ENCODE peak calls at places on chromosome 19, in nine cellular contexts. One of them, this sample, is unnamed.

GRCh38 chr19:35254341-35255297 is 5.8 kb downstream of the LSR start:
- DNase-seq in tibial artery: no peak
- DNase-seq in cardiac fibroblast: no peak
- DNase-seq in esophagus squamous epithelium: no peak
- DNase-seq in CD8-positive, alpha-beta T cell: no peak
- DNase-seq in BJ: no peak
- DNase-seq in neural progenitor cell: no peak
- DNase-seq in brain microvascular endothelial cell: no peak
- DNase-seq in aorta: peak
- DNase-seq in this sample: no peak

GRCh38 chr19:30887042-30887441 is 462.2 kb downstream of the TSHZ3 start:
- DNase-seq in tibial artery: no peak
- DNase-seq in cardiac fibroblast: no peak
- DNase-seq in esophagus squamous epithelium: no peak
- DNase-seq in CD8-positive, alpha-beta T cell: no peak
- DNase-seq in BJ: no peak
- DNase-seq in neural progenitor cell: no peak
- DNase-seq in brain microvascular endothelial cell: no peak
- DNase-seq in aorta: no peak
- DNase-seq in this sample: no peak

GRCh38 chr19:17329768-17330545 is 4.7 kb downstream of the ANO8 start:
- DNase-seq in tibial artery: no peak
- DNase-seq in cardiac fibroblast: no peak
- DNase-seq in esophagus squamous epithelium: no peak
- DNase-seq in CD8-positive, alpha-beta T cell: no peak
- DNase-seq in BJ: no peak
- DNase-seq in neural progenitor cell: no peak
- DNase-seq in brain microvascular endothelial cell: no peak
- DNase-seq in aorta: no peak
- DNase-seq in this sample: no peak

GRCh38 chr19:49151339-49152217 is 3.6 kb downstream of the HRC start:
- DNase-seq in tibial artery: no peak
- DNase-seq in cardiac fibroblast: peak
- DNase-seq in esophagus squamous epithelium: no peak
- DNase-seq in CD8-positive, alpha-beta T cell: no peak
- DNase-seq in BJ: no peak
- DNase-seq in neural progenitor cell: peak
- DNase-seq in brain microvascular endothelial cell: no peak
- DNase-seq in aorta: peak
- DNase-seq in this sample: peak

GRCh38 chr19:44003461-44004134 is 841 bp downstream of the ZNF230 start:
- DNase-seq in tibial artery: no peak
- DNase-seq in cardiac fibroblast: peak
- DNase-seq in esophagus squamous epithelium: no peak
- DNase-seq in CD8-positive, alpha-beta T cell: peak
- DNase-seq in BJ: no peak
- DNase-seq in neural progenitor cell: peak
- DNase-seq in brain microvascular endothelial cell: no peak
- DNase-seq in aorta: no peak
- DNase-seq in this sample: peak

GRCh38 chr19:39398297-39398864 is 7.2 kb downstream of the MED29 start:
- DNase-seq in tibial artery: peak
- DNase-seq in cardiac fibroblast: peak
- DNase-seq in esophagus squamous epithelium: no peak
- DNase-seq in CD8-positive, alpha-beta T cell: peak
- DNase-seq in BJ: peak
- DNase-seq in neural progenitor cell: no peak
- DNase-seq in brain microvascular endothelial cell: peak
- DNase-seq in aorta: peak
- DNase-seq in this sample: peak

GRCh38 chr19:40529093-40529954 is 47.3 kb upstream of the SHKBP1 start:
- DNase-seq in tibial artery: peak
- DNase-seq in cardiac fibroblast: peak
- DNase-seq in esophagus squamous epithelium: no peak
- DNase-seq in CD8-positive, alpha-beta T cell: peak
- DNase-seq in BJ: peak
- DNase-seq in neural progenitor cell: peak
- DNase-seq in brain microvascular endothelial cell: peak
- DNase-seq in aorta: peak
- DNase-seq in this sample: peak

GRCh38 chr19:29273000-29273691 is 60.2 kb upstream of the UQCRFS1 start:
- DNase-seq in tibial artery: no peak
- DNase-seq in cardiac fibroblast: no peak
- DNase-seq in esophagus squamous epithelium: no peak
- DNase-seq in CD8-positive, alpha-beta T cell: no peak
- DNase-seq in BJ: no peak
- DNase-seq in neural progenitor cell: no peak
- DNase-seq in brain microvascular endothelial cell: no peak
- DNase-seq in aorta: no peak
- DNase-seq in this sample: no peak

GRCh38 chr19:16542045-16542893 is at the start of gene CHERP:
- DNase-seq in tibial artery: peak
- DNase-seq in cardiac fibroblast: peak
- DNase-seq in esophagus squamous epithelium: peak
- DNase-seq in CD8-positive, alpha-beta T cell: peak
- DNase-seq in BJ: peak
- DNase-seq in neural progenitor cell: peak
- DNase-seq in brain microvascular endothelial cell: peak
- DNase-seq in aorta: peak
- DNase-seq in this sample: peak

GRCh38 chr19:30718728-30719127 is 346.5 kb downstream of the ZNF536 start:
- DNase-seq in tibial artery: no peak
- DNase-seq in cardiac fibroblast: no peak
- DNase-seq in esophagus squamous epithelium: no peak
- DNase-seq in CD8-positive, alpha-beta T cell: no peak
- DNase-seq in BJ: no peak
- DNase-seq in neural progenitor cell: no peak
- DNase-seq in brain microvascular endothelial cell: no peak
- DNase-seq in aorta: no peak
- DNase-seq in this sample: peak

GRCh38 chr19:50461066-50461875 is 15.0 kb upstream of the EMC10 start:
- DNase-seq in tibial artery: peak
- DNase-seq in cardiac fibroblast: peak
- DNase-seq in esophagus squamous epithelium: no peak
- DNase-seq in CD8-positive, alpha-beta T cell: peak
- DNase-seq in BJ: peak
- DNase-seq in neural progenitor cell: peak
- DNase-seq in brain microvascular endothelial cell: peak
- DNase-seq in aorta: no peak
- DNase-seq in this sample: peak

GRCh38 chr19:18756896-18757295 is 34.2 kb downstream of the COMP start:
- DNase-seq in tibial artery: no peak
- DNase-seq in cardiac fibroblast: no peak
- DNase-seq in esophagus squamous epithelium: no peak
- DNase-seq in CD8-positive, alpha-beta T cell: no peak
- DNase-seq in BJ: no peak
- DNase-seq in neural progenitor cell: no peak
- DNase-seq in brain microvascular endothelial cell: no peak
- DNase-seq in aorta: no peak
- DNase-seq in this sample: no peak

GRCh38 chr19:16338470-16339360 is 14.1 kb downstream of the KLF2 start:
- DNase-seq in tibial artery: peak
- DNase-seq in cardiac fibroblast: peak
- DNase-seq in esophagus squamous epithelium: no peak
- DNase-seq in CD8-positive, alpha-beta T cell: peak
- DNase-seq in BJ: peak
- DNase-seq in neural progenitor cell: no peak
- DNase-seq in brain microvascular endothelial cell: peak
- DNase-seq in aorta: peak
- DNase-seq in this sample: peak

GRCh38 chr19:50458396-50459066 is 17.8 kb upstream of the EMC10 start:
- DNase-seq in tibial artery: no peak
- DNase-seq in cardiac fibroblast: peak
- DNase-seq in esophagus squamous epithelium: no peak
- DNase-seq in CD8-positive, alpha-beta T cell: no peak
- DNase-seq in BJ: no peak
- DNase-seq in neural progenitor cell: no peak
- DNase-seq in brain microvascular endothelial cell: no peak
- DNase-seq in aorta: no peak
- DNase-seq in this sample: no peak

GRCh38 chr19:3968556-3969434 is 2.1 kb downstream of the DAPK3 start:
- DNase-seq in tibial artery: peak
- DNase-seq in cardiac fibroblast: peak
- DNase-seq in esophagus squamous epithelium: no peak
- DNase-seq in CD8-positive, alpha-beta T cell: no peak
- DNase-seq in BJ: peak
- DNase-seq in neural progenitor cell: peak
- DNase-seq in brain microvascular endothelial cell: peak
- DNase-seq in aorta: peak
- DNase-seq in this sample: peak

GRCh38 chr19:45251452-45252354 is 632 bp downstream of the MARK4 start:
- DNase-seq in tibial artery: no peak
- DNase-seq in cardiac fibroblast: peak
- DNase-seq in esophagus squamous epithelium: no peak
- DNase-seq in CD8-positive, alpha-beta T cell: no peak
- DNase-seq in BJ: no peak
- DNase-seq in neural progenitor cell: peak
- DNase-seq in brain microvascular endothelial cell: no peak
- DNase-seq in aorta: no peak
- DNase-seq in this sample: peak

GRCh38 chr19:19540707-19541515 is 2.8 kb downstream of the CILP2 start:
- DNase-seq in tibial artery: no peak
- DNase-seq in cardiac fibroblast: peak
- DNase-seq in esophagus squamous epithelium: no peak
- DNase-seq in CD8-positive, alpha-beta T cell: peak
- DNase-seq in BJ: no peak
- DNase-seq in neural progenitor cell: peak
- DNase-seq in brain microvascular endothelial cell: no peak
- DNase-seq in aorta: peak
- DNase-seq in this sample: peak

GRCh38 chr19:1998712-1999708 is 16.5 kb downstream of the BTBD2 start:
- DNase-seq in tibial artery: no peak
- DNase-seq in cardiac fibroblast: no peak
- DNase-seq in esophagus squamous epithelium: no peak
- DNase-seq in CD8-positive, alpha-beta T cell: no peak
- DNase-seq in BJ: no peak
- DNase-seq in neural progenitor cell: no peak
- DNase-seq in brain microvascular endothelial cell: no peak
- DNase-seq in aorta: no peak
- DNase-seq in this sample: no peak

GRCh38 chr19:29942404-29943261 is 594 bp downstream of the URI1 start:
- DNase-seq in tibial artery: peak
- DNase-seq in cardiac fibroblast: peak
- DNase-seq in esophagus squamous epithelium: no peak
- DNase-seq in CD8-positive, alpha-beta T cell: peak
- DNase-seq in BJ: no peak
- DNase-seq in neural progenitor cell: peak
- DNase-seq in brain microvascular endothelial cell: peak
- DNase-seq in aorta: peak
- DNase-seq in this sample: peak

DNA sequence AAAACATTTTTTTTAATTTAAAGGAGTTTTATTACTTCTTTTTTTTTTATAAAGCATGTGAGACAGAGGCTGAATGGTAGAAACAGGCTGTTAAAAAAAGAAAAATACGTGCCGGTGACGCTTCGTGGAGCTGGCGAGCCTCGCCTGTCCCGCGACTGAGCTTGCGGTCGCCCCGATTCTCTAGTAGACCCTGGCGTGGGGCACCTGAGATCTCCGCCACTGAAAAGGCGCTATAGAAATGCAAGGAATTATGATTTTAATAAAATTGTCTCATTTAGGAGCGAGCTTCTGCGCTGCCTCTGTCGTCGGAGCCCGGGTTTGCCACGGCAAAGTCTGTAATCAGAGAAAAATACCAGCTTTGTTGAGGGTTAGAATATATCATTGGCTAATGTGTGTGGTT is 18.4 kb downstream of the NFIX start:
- DNase-seq in tibial artery: no peak
- DNase-seq in cardiac fibroblast: no peak
- DNase-seq in esophagus squamous epithelium: no peak
- DNase-seq in CD8-positive, alpha-beta T cell: no peak
- DNase-seq in BJ: no peak
- DNase-seq in neural progenitor cell: no peak
- DNase-seq in brain microvascular endothelial cell: no peak
- DNase-seq in aorta: no peak
- DNase-seq in this sample: no peak
- H3K4me3 ChIP-seq in tibial artery: peak
- H3K4me3 ChIP-seq in cardiac fibroblast: no peak
- H3K4me3 ChIP-seq in esophagus squamous epithelium: peak
- H3K4me3 ChIP-seq in CD8-positive, alpha-beta T cell: peak
- H3K4me3 ChIP-seq in BJ: no peak
- H3K4me3 ChIP-seq in neural progenitor cell: no peak
- H3K4me3 ChIP-seq in brain microvascular endothelial cell: peak
- H3K4me3 ChIP-seq in aorta: peak
- H3K4me3 ChIP-seq in this sample: peak

DNA sequence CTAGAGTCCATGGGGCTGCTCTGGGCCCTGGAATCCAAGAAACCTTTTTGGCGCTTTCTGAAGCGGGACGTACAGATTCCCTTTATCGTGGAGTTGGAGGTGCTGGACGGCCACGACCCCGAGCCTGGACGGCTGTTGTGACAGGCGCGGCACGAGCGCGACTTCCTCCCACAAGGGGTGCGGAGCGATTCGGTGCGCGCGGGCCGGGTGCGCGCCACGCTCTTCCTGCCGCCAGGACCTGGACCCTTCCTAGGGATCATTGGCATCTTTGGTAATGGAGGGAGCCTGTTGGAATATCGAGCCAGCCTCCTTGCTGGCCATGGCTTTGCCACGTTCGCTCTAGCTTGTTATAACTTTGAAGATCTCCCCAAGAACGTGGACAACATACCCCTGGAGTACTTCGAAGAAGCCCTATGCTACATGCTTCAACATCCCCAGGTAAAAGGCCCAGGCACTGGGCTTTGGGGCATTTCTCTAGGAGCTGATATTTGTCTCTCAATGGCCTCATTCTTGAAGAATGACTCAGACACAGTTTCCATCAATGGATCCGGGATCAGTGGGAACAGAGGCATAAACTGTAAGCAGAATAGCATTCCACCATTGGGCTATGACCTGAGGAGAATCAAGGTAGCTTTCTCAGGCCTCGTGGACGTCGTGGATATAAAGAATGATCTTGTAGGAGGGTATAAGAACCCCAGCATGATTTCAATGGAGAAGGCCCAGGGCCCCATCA is 3.5 kb upstream of the ZFP82 start:
- DNase-seq in tibial artery: no peak
- DNase-seq in cardiac fibroblast: no peak
- DNase-seq in esophagus squamous epithelium: no peak
- DNase-seq in CD8-positive, alpha-beta T cell: no peak
- DNase-seq in BJ: no peak
- DNase-seq in neural progenitor cell: no peak
- DNase-seq in brain microvascular endothelial cell: no peak
- DNase-seq in aorta: no peak
- DNase-seq in this sample: no peak
- H3K4me3 ChIP-seq in tibial artery: peak
- H3K4me3 ChIP-seq in cardiac fibroblast: peak
- H3K4me3 ChIP-seq in esophagus squamous epithelium: peak
- H3K4me3 ChIP-seq in CD8-positive, alpha-beta T cell: no peak
- H3K4me3 ChIP-seq in BJ: peak
- H3K4me3 ChIP-seq in neural progenitor cell: no peak
- H3K4me3 ChIP-seq in brain microvascular endothelial cell: peak
- H3K4me3 ChIP-seq in aorta: peak
- H3K4me3 ChIP-seq in this sample: peak

GRCh38 chr19:58538257-58539168 is 5.4 kb upstream of the TRIM28 start:
- DNase-seq in tibial artery: no peak
- DNase-seq in cardiac fibroblast: peak
- DNase-seq in esophagus squamous epithelium: no peak
- DNase-seq in CD8-positive, alpha-beta T cell: peak
- DNase-seq in BJ: no peak
- DNase-seq in neural progenitor cell: peak
- DNase-seq in brain microvascular endothelial cell: no peak
- DNase-seq in aorta: no peak
- DNase-seq in this sample: no peak
- H3K4me3 ChIP-seq in tibial artery: peak
- H3K4me3 ChIP-seq in cardiac fibroblast: peak
- H3K4me3 ChIP-seq in esophagus squamous epithelium: peak
- H3K4me3 ChIP-seq in CD8-positive, alpha-beta T cell: peak
- H3K4me3 ChIP-seq in BJ: peak
- H3K4me3 ChIP-seq in neural progenitor cell: peak
- H3K4me3 ChIP-seq in brain microvascular endothelial cell: peak
- H3K4me3 ChIP-seq in aorta: no peak
- H3K4me3 ChIP-seq in this sample: peak

GRCh38 chr19:56142897-56143434 is 1.9 kb downstream of the ZNF444 start:
- DNase-seq in tibial artery: no peak
- DNase-seq in cardiac fibroblast: no peak
- DNase-seq in esophagus squamous epithelium: no peak
- DNase-seq in CD8-positive, alpha-beta T cell: no peak
- DNase-seq in BJ: no peak
- DNase-seq in neural progenitor cell: no peak
- DNase-seq in brain microvascular endothelial cell: no peak
- DNase-seq in aorta: no peak
- DNase-seq in this sample: no peak
- H3K4me3 ChIP-seq in tibial artery: no peak
- H3K4me3 ChIP-seq in cardiac fibroblast: no peak
- H3K4me3 ChIP-seq in esophagus squamous epithelium: no peak
- H3K4me3 ChIP-seq in CD8-positive, alpha-beta T cell: no peak
- H3K4me3 ChIP-seq in BJ: no peak
- H3K4me3 ChIP-seq in neural progenitor cell: no peak
- H3K4me3 ChIP-seq in brain microvascular endothelial cell: no peak
- H3K4me3 ChIP-seq in aorta: no peak
- H3K4me3 ChIP-seq in this sample: no peak

This sample was measured in transverse colon.